ENCODE peak calls at places on chromosomes 1 and 21, in six cellular contexts. T, P, E, C, U and K are unnamed samples.

GRCh38 chr1:25100151-25100841 is 132.0 kb downstream of the SYF2 start:
- DNase-seq in T (no peak), C (no peak), P (no peak), U (no peak), E (no peak), K (no peak)

GRCh38 chr1:82400521-82400920 is 599.8 kb downstream of the ADGRL2 start:
- DNase-seq in T (no peak), P (no peak), E (no peak), U (no peak), C (no peak), K (no peak)

GRCh38 chr1:88407248-88407647 is 276.8 kb upstream of the PKN2 start:
- DNase-seq in P (no peak), U (no peak), E (no peak), C (no peak), T (no peak), K (no peak)

GRCh38 chr1:218274551-218274950 is 10.5 kb upstream of the RRP15 start:
- DNase-seq in E (no peak), U (no peak), C (no peak), P (no peak), T (no peak), K (no peak)

GRCh38 chr1:67338642-67339041 is 31.0 kb downstream of the IL12RB2 start:
- DNase-seq in E (no peak), U (no peak), C (no peak), P (no peak), T (no peak), K (no peak)

GRCh38 chr1:7043232-7043549 is 257.9 kb downstream of the CAMTA1 start:
- DNase-seq in T (no peak), U (no peak), C (no peak), E (no peak), P (no peak), K (no peak)

GRCh38 chr21:31732891-31733520 is 1.1 kb upstream of the SCAF4 start:
- DNase-seq in C (no peak), U (peak), E (no peak), P (no peak), T (no peak), K (peak)

GRCh38 chr1:71908871-71909390 is 373.4 kb downstream of the NEGR1 start:
- DNase-seq in P (no peak), C (no peak), U (no peak), T (no peak), E (no peak), K (no peak)

GRCh38 chr1:161088587-161089110 is 709 bp downstream of the NECTIN4 start:
- DNase-seq in U (no peak), P (peak), E (no peak), T (no peak), C (no peak), K (no peak)

GRCh38 chr1:36622741-36623648 is 140.3 kb upstream of the CSF3R start:
- DNase-seq in E (no peak), P (no peak), U (no peak), T (no peak), C (no peak), K (no peak)

GRCh38 chr1:3352084-3352951 is 102.1 kb upstream of the ARHGEF16 start:
- DNase-seq in E (no peak), T (no peak), P (no peak), C (peak), U (no peak), K (no peak)
- H3K4me3 ChIP-seq in E (no peak), T (no peak), P (no peak), C (no peak), U (no peak), K (no peak)

GRCh38 chr1:53943090-53943489 is 2.4 kb downstream of the IFT25 start:
- DNase-seq in E (no peak), U (no peak), C (no peak), P (no peak), T (no peak), K (no peak)

GRCh38 chr1:53945183-53945432 is 391 bp downstream of the IFT25 start:
- DNase-seq in P (no peak), U (no peak), T (no peak), C (no peak), E (no peak), K (no peak)

GRCh38 chr1:53943490-53944043 is 1.9 kb downstream of the IFT25 start:
- DNase-seq in U (no peak), E (no peak), T (no peak), C (no peak), P (no peak), K (no peak)

GRCh38 chr1:53945433-53946251 is at the start of gene IFT25:
- DNase-seq in P (peak), T (peak), C (peak), U (peak), E (peak), K (peak)

GRCh38 chr1:53944469-53945182 is 873 bp downstream of the IFT25 start:
- DNase-seq in C (no peak), T (no peak), E (no peak), P (no peak), U (no peak), K (no peak)
- H3K4me3 ChIP-seq in C (peak), T (peak), E (peak), P (peak), U (peak), K (peak)

DNA sequence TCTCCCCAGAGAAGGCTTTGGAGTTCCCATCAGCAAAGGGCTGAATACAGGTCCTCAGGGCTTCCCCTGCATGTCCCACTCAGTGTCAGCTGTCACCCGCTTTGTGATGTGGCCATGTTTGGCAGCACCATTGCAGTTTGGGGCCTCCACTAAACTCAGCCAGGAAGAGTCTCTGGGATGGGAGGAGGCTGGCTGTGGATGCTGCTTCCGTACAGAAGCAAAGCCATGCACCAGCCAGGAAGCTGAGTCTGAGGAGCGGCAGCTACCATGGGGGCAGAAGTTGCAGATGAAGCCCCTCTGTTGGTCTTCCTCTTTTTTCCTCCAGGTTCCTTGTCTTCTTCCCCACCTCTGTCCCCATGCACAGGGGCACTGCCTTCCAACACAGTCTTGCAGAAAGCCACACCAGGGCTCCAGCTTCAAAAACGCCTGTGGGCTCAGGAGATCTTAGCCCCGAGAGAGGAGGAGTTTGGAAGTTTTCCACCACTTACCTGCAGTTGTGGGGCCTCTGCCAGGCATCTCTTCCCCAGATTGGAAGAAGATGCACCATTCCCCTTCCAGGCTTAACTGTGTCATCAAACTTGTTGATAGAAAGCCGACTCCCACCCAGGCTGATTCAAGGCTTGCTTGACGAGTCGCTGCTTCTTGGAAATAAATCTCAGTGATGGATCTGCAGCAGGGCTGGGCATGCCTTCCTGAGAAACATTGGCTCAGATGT is 416.7 kb downstream of the NPHP4 start:
- DNase-seq in E (no peak), U (no peak), T (no peak), P (no peak), C (peak), K (no peak)
- H3K4me3 ChIP-seq in E (no peak), U (no peak), T (no peak), P (no peak), C (no peak), K (no peak)

DNA sequence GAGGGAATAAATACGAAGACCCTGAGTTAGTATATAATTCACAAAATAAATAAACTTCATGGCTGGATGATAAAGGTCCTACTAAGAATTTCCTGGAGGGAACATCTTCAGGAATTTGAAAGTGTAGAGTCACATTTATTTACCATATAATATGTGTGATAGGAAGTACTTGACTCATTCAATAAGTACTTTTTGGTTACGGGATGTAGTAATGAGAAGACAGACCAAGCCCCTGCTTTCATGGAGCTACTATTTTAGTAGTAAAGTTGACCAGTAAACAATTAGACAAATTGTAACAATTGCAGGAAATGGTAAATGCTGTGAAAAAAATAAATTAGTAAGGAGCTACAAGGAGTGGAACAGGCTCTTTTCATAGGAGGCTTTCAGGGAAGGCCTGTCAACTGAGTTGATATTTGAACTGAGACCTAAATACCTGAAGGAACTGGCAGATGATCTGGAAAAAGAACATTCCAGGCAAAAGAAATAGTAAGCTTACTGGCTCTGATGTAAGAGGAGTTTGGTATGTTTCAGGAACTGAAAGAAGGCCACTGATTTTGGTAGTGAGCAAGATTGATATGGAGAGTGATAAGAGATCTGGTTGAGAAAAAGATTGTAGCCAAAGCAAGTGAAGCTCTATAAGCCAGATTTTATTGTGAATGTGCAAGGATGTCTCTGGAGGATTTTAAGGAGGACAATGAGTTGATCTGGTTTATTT is 36.2 kb downstream of the CAMSAP2 start:
- DNase-seq in C (no peak), U (no peak), T (no peak), E (no peak), P (no peak), K (no peak)
- H3K4me3 ChIP-seq in C (no peak), U (no peak), T (no peak), E (no peak), P (no peak), K (no peak)

DNA sequence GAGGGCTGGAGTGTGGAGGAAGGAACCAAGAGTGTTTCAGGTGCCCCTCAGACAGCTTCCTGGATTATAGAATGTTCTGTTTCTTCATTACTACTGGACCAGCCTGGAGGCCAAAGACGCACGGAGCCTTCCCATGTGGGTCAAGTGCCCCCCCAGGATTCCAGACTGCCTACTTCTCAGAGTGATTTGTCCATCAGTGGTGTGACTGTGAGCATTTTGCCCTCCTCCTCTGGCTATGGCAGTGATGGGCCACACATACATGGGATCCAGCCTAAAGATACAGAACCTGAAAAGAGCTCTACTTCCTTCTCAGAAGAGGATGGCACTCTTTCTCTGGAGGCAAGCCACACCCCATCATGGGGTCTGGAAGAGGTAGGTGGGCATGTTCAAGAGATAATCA is 64.9 kb downstream of the MACF1 start:
- DNase-seq in P (no peak), C (no peak), U (no peak), E (no peak), T (no peak), K (no peak)
- H3K4me3 ChIP-seq in P (peak), C (no peak), U (no peak), E (no peak), T (peak), K (no peak)

DNA sequence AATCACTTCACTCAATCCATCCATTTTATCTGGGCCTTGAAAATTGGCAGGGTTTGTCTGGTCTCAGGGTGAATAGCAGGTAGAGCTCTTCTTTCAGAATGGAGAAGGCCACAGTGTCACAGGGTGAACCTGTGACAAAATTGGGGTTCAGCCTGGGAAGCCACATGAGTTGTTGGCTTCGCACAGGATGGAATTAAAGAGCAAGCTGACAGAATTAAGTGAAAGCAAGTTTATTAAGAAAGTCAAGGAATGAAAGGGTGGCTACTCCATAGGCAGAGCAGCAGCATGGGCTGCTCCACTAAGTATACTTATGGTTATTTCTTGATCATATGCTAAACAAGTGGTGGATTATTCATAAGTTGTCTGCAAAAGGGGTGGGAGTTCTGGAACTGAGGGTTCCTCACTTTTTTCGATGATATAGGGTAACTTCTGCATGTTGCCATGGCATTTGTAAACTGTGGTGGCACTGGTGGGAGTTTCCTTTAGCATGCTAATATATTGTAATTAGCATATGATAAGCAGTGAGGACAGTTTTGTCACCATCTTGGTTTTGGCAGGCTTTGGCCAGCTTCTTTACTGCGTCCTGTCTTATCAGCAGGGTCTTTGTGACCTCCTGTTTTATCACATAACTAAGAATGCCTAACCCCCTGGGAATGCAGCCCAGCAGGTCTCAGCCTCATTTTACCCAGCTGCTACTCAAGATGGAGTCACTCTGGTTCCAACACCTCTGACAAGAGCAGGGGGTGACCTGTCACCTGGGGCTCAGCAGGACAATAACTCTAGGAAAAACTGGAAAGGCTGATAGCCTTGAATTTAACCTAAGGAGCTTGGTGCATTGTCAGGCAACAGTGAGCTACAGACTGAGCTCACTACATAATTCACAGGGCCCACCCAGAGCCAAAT is 5.1 kb downstream of the IFNAR2 start:
- DNase-seq in T (no peak), P (no peak), C (no peak), U (no peak), E (no peak), K (no peak)
- H3K4me3 ChIP-seq in T (no peak), P (no peak), C (no peak), U (no peak), E (no peak), K (no peak)